ENCODE peak calls at places on chromosomes 2 and 18, in five cellular contexts. M is uterus, B is tibial nerve, I is right lobe of liver, H is breast epithelium. Z is an unnamed sample.

GRCh38 chr2:20604957-20605381 is 45.9 kb downstream of the HS1BP3 start:
- DNase-seq in M (peak; percentile 76), B (peak; percentile 74), I (no peak), H (peak; percentile 37), Z (peak; percentile 49)

GRCh38 chr2:235990344-235990743 is 177.8 kb downstream of the GBX2 start:
- DNase-seq in M (no peak), B (no peak), I (peak; percentile 80), H (no peak), Z (no peak)

GRCh38 chr2:85353876-85354285 is 447 bp downstream of the RETSAT start:
- DNase-seq in M (peak; percentile 41), B (peak; percentile 15), I (peak; percentile 54), H (no peak), Z (peak; percentile 75)

GRCh38 chr2:50987914-50988313 is 44.0 kb downstream of the NRXN1 start:
- DNase-seq in M (no peak), B (no peak), I (no peak), H (no peak), Z (no peak)

GRCh38 chr18:74069178-74070050 is 78.2 kb downstream of the FBXO15 start:
- DNase-seq in M (no peak), B (no peak), I (no peak), H (no peak), Z (no peak)

GRCh38 chr2:231671617-231672350 is 36.5 kb upstream of the PTMA start:
- DNase-seq in M (no peak), B (no peak), I (no peak), H (no peak), Z (no peak)

GRCh38 chr2:238252766-238253630 is 13.2 kb upstream of the HES6 start:
- DNase-seq in M (no peak), B (no peak), I (no peak), H (no peak), Z (no peak)

GRCh38 chr2:234502285-234502918 is 5.5 kb upstream of the ARL4C start:
- DNase-seq in M (no peak), B (no peak), I (no peak), H (no peak), Z (no peak)

GRCh38 chr2:239106314-239106908 is 258.5 kb downstream of the TWIST2 start:
- DNase-seq in M (no peak), B (peak; percentile 35), I (no peak), H (no peak), Z (no peak)

GRCh38 chr2:148922776-148923175 is 47.7 kb downstream of the KIF5C start:
- DNase-seq in M (no peak), B (no peak), I (no peak), H (no peak), Z (no peak)

GRCh38 chr2:129883121-129883520 is 96.3 kb upstream of the RAB6C start:
- DNase-seq in M (no peak), B (no peak), I (no peak), H (no peak), Z (no peak)

GRCh38 chr2:50922506-50922905 is 109.4 kb downstream of the NRXN1 start:
- DNase-seq in M (no peak), B (no peak), I (no peak), H (no peak), Z (no peak)

GRCh38 chr2:174062934-174063333 is 97.8 kb upstream of the SP3 start:
- DNase-seq in M (no peak), B (no peak), I (no peak), H (no peak), Z (no peak)

GRCh38 chr18:49016648-49017539 is 66.1 kb upstream of the SMAD7 start:
- DNase-seq in M (peak; percentile 55), B (no peak), I (no peak), H (peak; percentile 53), Z (no peak)

GRCh38 chr2:144267209-144267608 is 252.7 kb downstream of the ZEB2 start:
- DNase-seq in M (no peak), B (no peak), I (no peak), H (no peak), Z (no peak)

GRCh38 chr18:77100751-77101355 is 31.7 kb downstream of the MBP start:
- DNase-seq in M (no peak), B (no peak), I (no peak), H (no peak), Z (no peak)

GRCh38 chr18:79424880-79425572 is 29.3 kb downstream of the NFATC1 start:
- DNase-seq in M (no peak), B (no peak), I (no peak), H (no peak), Z (no peak)

GRCh38 chr2:103788346-103788745 is 1026.5 kb downstream of the TMEM182 start:
- DNase-seq in M (no peak), B (no peak), I (peak; percentile 23), H (no peak), Z (no peak)

GRCh38 chr2:151138507-151138906 is 123.2 kb downstream of the RBM43 start:
- DNase-seq in M (no peak), B (no peak), I (no peak), H (no peak), Z (no peak)

GRCh38 chr2:27152102-27152795 is 3.4 kb downstream of the TCF23 start:
- DNase-seq in M (no peak), B (no peak), I (peak; percentile 66), H (no peak), Z (no peak)

GRCh38 chr18:65468881-65469280 is 281.9 kb upstream of the CDH7 start:
- DNase-seq in M (no peak), B (no peak), I (no peak), H (no peak), Z (no peak)

GRCh38 chr18:41206341-41206740 is 748.7 kb upstream of the PIK3C3 start:
- DNase-seq in M (no peak), B (no peak), I (no peak), H (no peak), Z (no peak)

GRCh38 chr2:232892843-232893242 is 22.8 kb downstream of the SNORC start:
- DNase-seq in M (no peak), B (no peak), I (no peak), H (peak; percentile 48), Z (no peak)

GRCh38 chr2:186653511-186653910 is 40.3 kb upstream of the FAM171B start:
- DNase-seq in M (no peak), B (no peak), I (no peak), H (no peak), Z (no peak)

GRCh38 chr2:109612991-109613921 is 510 bp downstream of the SEPTIN10 start:
- DNase-seq in M (peak; percentile 71), B (peak; percentile 38), I (no peak), H (no peak), Z (no peak)

GRCh38 chr2:289362-290089 is 1.6 kb upstream of the ALKAL2 start:
- DNase-seq in M (peak; percentile 57), B (peak; percentile 47), I (peak; percentile 61), H (no peak), Z (no peak)

GRCh38 chr2:239905306-239905705 is 119.8 kb downstream of the NDUFA10 start:
- DNase-seq in M (no peak), B (no peak), I (no peak), H (no peak), Z (no peak)

GRCh38 chr2:73837847-73838585 is 9.3 kb downstream of the STAMBP start:
- DNase-seq in M (no peak), B (no peak), I (no peak), H (no peak), Z (no peak)
- H3K27ac ChIP-seq in M (peak overlapping the region; percentile 90), B (no peak overlapping the region), I (no peak overlapping the region), H (peak overlapping the region; percentile 10), Z (peak overlapping the region; percentile 26)

DNA sequence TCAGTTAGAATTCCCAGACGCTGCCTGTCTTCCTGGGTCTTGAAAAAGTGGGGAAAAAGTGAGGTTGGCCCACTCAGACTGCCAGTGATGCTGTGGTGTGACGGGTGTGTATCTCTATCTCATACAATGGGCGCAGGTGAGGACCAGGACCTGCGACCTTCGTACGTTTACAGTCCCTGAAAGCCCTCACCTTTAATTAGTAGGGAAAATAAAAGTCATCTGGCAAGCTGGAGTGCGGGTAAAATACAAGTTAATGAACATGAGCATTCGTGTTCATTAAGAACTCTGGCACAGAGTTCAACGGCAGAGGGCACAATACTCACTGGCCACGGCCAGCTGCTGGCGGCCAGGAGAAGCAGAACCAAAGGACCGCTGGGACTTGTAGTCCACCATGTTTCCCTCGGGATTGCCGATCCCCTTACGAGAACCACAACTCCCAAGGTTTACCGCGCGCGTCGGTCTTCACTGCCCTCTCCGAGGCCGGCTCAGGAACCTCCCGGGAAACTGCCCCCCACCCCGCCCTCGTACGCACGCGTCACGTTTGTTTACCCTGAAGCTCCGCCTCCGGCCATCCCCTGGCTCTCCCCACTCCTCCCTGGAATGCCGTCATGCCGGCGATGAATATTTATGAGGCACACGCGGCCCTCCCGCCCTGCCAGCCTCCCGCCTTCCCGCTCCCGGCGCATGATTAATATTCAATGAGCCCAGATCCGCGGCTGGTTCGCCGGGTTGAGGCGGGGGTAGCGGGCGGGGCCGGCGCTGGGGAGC is 486 bp upstream of the PHLPP1 start:
- DNase-seq in M (peak; percentile 100), B (peak; percentile 98), I (peak; percentile 100), H (peak; percentile 100), Z (peak; percentile 99)
- TF ChIP-seq POLR2A in M (no peak), B (no peak), I (no peak), H (no peak), Z (no peak)

DNA sequence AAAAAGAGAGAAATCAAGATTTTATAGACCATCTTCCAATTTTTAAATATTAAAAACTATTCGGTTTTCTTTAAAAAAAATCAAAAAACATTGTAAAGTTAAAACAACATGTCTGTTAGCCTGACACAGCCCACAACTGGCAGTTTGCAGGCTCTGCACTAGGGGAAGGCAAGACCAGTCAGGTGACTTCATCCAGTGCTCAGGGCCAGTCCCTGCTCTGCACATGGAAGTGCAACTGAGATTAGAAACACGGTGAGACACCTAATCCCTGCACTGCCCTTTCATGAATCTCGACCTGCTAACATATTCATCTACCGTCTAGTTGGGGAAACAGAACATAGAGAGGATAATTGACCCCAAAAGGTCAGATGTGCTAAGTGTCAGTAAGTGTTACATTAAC is 135.2 kb downstream of the BARD1 start:
- DNase-seq in M (no peak), B (no peak), I (no peak), H (no peak), Z (no peak)
- H3K27ac ChIP-seq in M (no peak overlapping the region), B (no peak overlapping the region), I (no peak overlapping the region), H (no peak overlapping the region), Z (no peak overlapping the region)

DNA sequence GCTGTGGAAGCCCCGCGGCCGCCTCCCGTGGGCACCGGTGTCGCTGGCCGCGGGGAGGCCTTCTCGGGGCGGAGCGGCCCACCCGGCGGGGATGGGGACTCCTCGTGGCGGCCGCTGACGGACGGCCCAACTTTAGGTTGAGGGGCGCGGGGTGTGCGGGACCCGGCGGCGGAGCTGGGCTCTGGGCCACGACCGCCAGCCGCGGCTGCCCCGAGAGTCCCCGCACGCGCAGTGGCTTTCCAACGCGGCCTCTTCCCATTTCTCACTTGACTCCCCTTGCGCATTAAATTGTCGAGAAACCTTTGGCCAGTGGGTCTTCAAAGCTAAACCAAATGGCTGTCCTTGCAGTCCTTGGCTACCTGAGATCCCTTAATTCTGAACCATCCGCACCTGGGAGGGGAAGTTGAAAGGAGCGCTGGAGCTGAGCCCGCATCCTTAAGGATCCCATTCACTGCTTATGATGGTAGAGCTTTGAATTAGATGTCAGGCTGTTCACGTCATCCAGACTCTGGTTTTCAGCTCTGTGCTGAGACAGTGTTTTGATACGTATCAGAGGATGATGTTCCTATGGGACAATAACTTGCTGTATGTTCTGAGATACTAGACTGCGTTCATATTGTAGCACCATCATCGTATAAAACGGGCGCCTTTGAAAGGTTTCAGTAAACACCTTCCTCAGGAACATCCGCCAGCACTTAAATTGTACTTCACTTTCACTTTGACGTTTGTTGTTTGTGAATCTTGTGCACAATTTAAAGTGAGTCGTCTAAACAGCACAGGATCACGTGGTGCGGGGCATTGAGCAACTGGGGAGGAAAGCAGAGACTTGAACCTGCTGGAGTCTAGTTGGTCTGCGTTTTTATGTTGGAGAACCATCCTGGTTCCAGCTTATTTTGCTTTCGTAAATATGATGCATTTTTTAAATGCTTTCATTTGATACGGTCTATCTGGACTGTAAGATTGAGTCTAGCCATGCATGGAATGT is 874 bp downstream of the CLIP4 start:
- DNase-seq in M (peak; percentile 76), B (peak; percentile 89), I (peak; percentile 79), H (no peak), Z (peak; percentile 77)
- TF ChIP-seq POLR2A in M (no peak), B (no peak), I (peak; percentile 13), H (peak; percentile 12), Z (peak; percentile 69)